ENCODE peak calls at places on chromosomes 7 and 10, in five cellular contexts. D is A549, A is K562, Y is GM12878, N is HepG2. V is an unnamed sample.

GRCh38 chr7:1659696-1660095 is 10.4 kb upstream of the ELFN1 start:
- DNase-seq in N (no peak), Y (no peak), D (no peak), A (no peak), V (no peak)

GRCh38 chr10:49279015-49279880 is 19.7 kb upstream of the C10orf71 start:
- DNase-seq in N (no peak), A (no peak), Y (no peak), D (no peak), V (no peak)

GRCh38 chr10:46560381-46560780 is 3.9 kb upstream of the GPRIN2 start:
- DNase-seq in D (no peak), A (no peak), N (no peak), Y (no peak), V (peak)

GRCh38 chr10:127014671-127015070 is 109.4 kb downstream of the DOCK1 start:
- DNase-seq in D (no peak), N (no peak), A (no peak), Y (no peak), V (no peak)

GRCh38 chr7:30656006-30656575 is 26.2 kb downstream of the CRHR2 start:
- DNase-seq in Y (no peak), A (no peak), D (no peak), N (no peak), V (no peak)

GRCh38 chr7:143318661-143319060 is 2.8 kb downstream of the CLCN1 start:
- DNase-seq in Y (no peak), D (no peak), N (peak), A (no peak), V (no peak)

GRCh38 chr7:157668884-157669767 is 332.3 kb downstream of the DNAJB6 start:
- DNase-seq in A (no peak), N (no peak), D (no peak), Y (no peak), V (no peak)

GRCh38 chr10:131678613-131679012 is 222.2 kb upstream of the PPP2R2D start:
- DNase-seq in A (no peak), Y (no peak), N (no peak), D (no peak), V (no peak)

DNA sequence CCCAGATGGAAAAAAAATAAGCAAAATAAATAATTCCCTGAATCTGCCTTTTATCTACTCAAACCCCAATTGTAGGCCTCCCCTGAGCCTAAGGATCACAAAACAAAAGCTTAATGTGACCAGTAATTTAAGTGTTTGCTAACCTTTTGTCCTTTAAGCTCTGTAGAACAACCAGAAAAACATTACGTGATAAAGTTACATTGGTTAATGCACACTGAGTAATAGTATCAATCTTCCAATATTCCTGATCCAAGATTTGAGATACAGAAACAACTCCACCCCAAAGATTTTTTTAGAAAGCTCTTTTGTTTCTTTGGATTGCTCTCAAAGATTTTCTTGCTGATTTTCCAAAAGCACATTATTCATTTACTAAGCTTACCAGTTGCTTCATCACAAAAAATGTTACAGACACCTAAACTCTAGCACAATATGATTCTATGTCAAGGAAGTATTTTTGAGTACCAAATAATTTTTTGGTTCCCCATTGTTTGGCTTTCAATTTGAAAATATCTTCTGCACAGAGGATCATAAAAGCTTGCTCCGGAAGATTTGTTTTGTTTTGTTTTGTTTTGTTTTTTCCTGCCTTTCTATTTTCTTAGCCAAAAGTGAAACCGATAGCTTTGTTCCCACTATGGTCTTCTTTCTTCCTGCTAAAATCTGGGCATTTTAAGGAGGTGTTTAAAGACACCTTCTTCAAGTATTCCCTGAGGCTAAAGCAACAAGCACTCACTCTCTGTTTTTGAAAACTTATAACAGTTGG is 54.2 kb downstream of the TRIL start:
- DNase-seq in N (no peak), Y (no peak), A (no peak), D (no peak), V (no peak)
- TF ChIP-seq RFX5 in N (no peak), Y (no peak), A (no peak), D (no peak), V (no peak)

GRCh38 chr10:3738855-3739350 is 46.1 kb downstream of the KLF6 start:
- DNase-seq in N (no peak), A (no peak), Y (no peak), D (no peak), V (no peak)
- TF ChIP-seq KDM1A in N (no peak), A (no peak), Y (no peak), D (no peak), V (no peak)

GRCh38 chr10:78435484-78436222 is 402.0 kb downstream of the RPS24 start:
- DNase-seq in Y (no peak), A (no peak), N (no peak), D (no peak), V (no peak)
- TF ChIP-seq USF2 in Y (no peak), A (no peak), N (no peak), D (no peak), V (no peak)

GRCh38 chr7:21544303-21544656 is 1.4 kb downstream of the DNAH11 start:
- DNase-seq in D (no peak), N (no peak), Y (no peak), A (no peak), V (no peak)

GRCh38 chr7:21547511-21547910 is 4.7 kb downstream of the DNAH11 start:
- DNase-seq in D (no peak), N (no peak), Y (no peak), A (no peak), V (no peak)

GRCh38 chr7:21543528-21544302 is 876 bp downstream of the DNAH11 start:
- DNase-seq in N (no peak), Y (no peak), A (no peak), D (no peak), V (no peak)

GRCh38 chr7:21538936-21539335 is 3.9 kb upstream of the DNAH11 start:
- DNase-seq in N (no peak), A (no peak), D (no peak), Y (no peak), V (no peak)

DNA sequence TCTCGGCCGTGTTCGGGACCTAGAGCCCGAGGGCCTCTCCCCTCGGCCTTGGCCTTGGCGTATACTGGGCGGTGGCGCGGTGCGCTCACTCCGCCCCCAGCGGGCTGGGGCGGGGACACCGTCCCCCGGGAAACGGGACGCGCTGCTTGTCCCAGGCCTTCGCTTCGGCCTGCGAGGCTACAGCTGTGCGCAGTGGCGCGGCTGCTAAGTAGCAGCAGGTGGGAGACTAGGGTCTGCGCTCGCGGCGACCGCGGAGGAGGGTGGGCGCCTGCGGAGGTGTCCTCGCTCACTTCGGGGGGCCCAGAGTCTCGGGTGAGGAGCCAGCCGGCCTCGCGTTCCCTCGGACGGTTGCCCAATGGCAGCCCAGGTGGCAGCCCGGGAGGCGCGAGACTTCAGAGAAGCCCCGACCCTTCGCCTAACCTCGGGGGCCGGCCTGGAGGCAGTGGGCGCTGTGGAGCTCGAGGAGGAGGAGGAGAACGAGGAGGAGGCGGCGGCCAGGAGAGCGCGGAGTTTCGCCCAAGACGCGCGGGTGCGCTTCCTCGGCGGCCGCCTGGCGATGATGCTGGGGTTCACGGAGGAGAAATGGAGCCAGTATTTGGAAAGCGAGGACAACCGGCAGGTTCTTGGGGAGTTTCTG is at the start of gene DNAH11:
- DNase-seq in Y (no peak), D (peak), N (no peak), A (peak), V (peak)
- TF ChIP-seq RFX5 in Y (no peak), D (no peak), N (no peak), A (no peak), V (no peak)